ENCODE peak calls at places on chromosomes 11 and 22, in seven cellular contexts. One of them, this sample, is unnamed.

GRCh38 chr11:32602657-32603410 is 19.2 kb downstream of the EIF3M start:
- DNase-seq in heart right ventricle: no peak
- DNase-seq in gastrocnemius medialis: no peak
- DNase-seq in fibroblast of lung: peak
- DNase-seq in Calu3: no peak
- DNase-seq in progenitor cell of endocrine pancreas: no peak
- DNase-seq in nephron progenitor cell: no peak
- DNase-seq in this sample: no peak

GRCh38 chr11:62613275-62613864 is 313 bp downstream of the ROM1 start:
- DNase-seq in heart right ventricle: no peak
- DNase-seq in gastrocnemius medialis: no peak
- DNase-seq in fibroblast of lung: no peak
- DNase-seq in Calu3: no peak
- DNase-seq in progenitor cell of endocrine pancreas: no peak
- DNase-seq in nephron progenitor cell: peak
- DNase-seq in this sample: no peak

GRCh38 chr11:44758996-44759395 is 32.2 kb downstream of the TSPAN18 start:
- DNase-seq in heart right ventricle: no peak
- DNase-seq in gastrocnemius medialis: no peak
- DNase-seq in fibroblast of lung: no peak
- DNase-seq in Calu3: no peak
- DNase-seq in progenitor cell of endocrine pancreas: no peak
- DNase-seq in nephron progenitor cell: no peak
- DNase-seq in this sample: no peak

GRCh38 chr11:73649206-73649605 is 2.8 kb downstream of the PLEKHB1 start:
- DNase-seq in heart right ventricle: no peak
- DNase-seq in gastrocnemius medialis: no peak
- DNase-seq in fibroblast of lung: no peak
- DNase-seq in Calu3: no peak
- DNase-seq in progenitor cell of endocrine pancreas: no peak
- DNase-seq in nephron progenitor cell: no peak
- DNase-seq in this sample: no peak

GRCh38 chr11:76233936-76234703 is 27.8 kb upstream of the WNT11 start:
- DNase-seq in heart right ventricle: peak
- DNase-seq in gastrocnemius medialis: peak
- DNase-seq in fibroblast of lung: peak
- DNase-seq in Calu3: peak
- DNase-seq in progenitor cell of endocrine pancreas: no peak
- DNase-seq in nephron progenitor cell: peak
- DNase-seq in this sample: peak

GRCh38 chr11:3171931-3172560 is 6.9 kb upstream of the OSBPL5 start:
- DNase-seq in heart right ventricle: no peak
- DNase-seq in gastrocnemius medialis: no peak
- DNase-seq in fibroblast of lung: no peak
- DNase-seq in Calu3: no peak
- DNase-seq in progenitor cell of endocrine pancreas: no peak
- DNase-seq in nephron progenitor cell: no peak
- DNase-seq in this sample: no peak

GRCh38 chr22:39135092-39135896 is 17.2 kb downstream of the CBX7 start:
- DNase-seq in heart right ventricle: peak
- DNase-seq in gastrocnemius medialis: no peak
- DNase-seq in fibroblast of lung: peak
- DNase-seq in Calu3: peak
- DNase-seq in progenitor cell of endocrine pancreas: peak
- DNase-seq in nephron progenitor cell: peak
- DNase-seq in this sample: no peak

GRCh38 chr11:61973603-61974162 is 6.2 kb upstream of the FTH1 start:
- DNase-seq in heart right ventricle: no peak
- DNase-seq in gastrocnemius medialis: no peak
- DNase-seq in fibroblast of lung: no peak
- DNase-seq in Calu3: no peak
- DNase-seq in progenitor cell of endocrine pancreas: no peak
- DNase-seq in nephron progenitor cell: no peak
- DNase-seq in this sample: peak

GRCh38 chr22:20436309-20437252 is 1.0 kb downstream of the SCARF2 start:
- DNase-seq in heart right ventricle: no peak
- DNase-seq in gastrocnemius medialis: no peak
- DNase-seq in fibroblast of lung: peak
- DNase-seq in Calu3: no peak
- DNase-seq in progenitor cell of endocrine pancreas: no peak
- DNase-seq in nephron progenitor cell: peak
- DNase-seq in this sample: no peak

GRCh38 chr22:49570032-49570848 is 257.4 kb downstream of the BRD1 start:
- DNase-seq in heart right ventricle: no peak
- DNase-seq in gastrocnemius medialis: peak
- DNase-seq in fibroblast of lung: no peak
- DNase-seq in Calu3: no peak
- DNase-seq in progenitor cell of endocrine pancreas: no peak
- DNase-seq in nephron progenitor cell: no peak
- DNase-seq in this sample: no peak

GRCh38 chr11:115539844-115540243 is 35.6 kb upstream of the CADM1 start:
- DNase-seq in heart right ventricle: no peak
- DNase-seq in gastrocnemius medialis: no peak
- DNase-seq in fibroblast of lung: no peak
- DNase-seq in Calu3: no peak
- DNase-seq in progenitor cell of endocrine pancreas: no peak
- DNase-seq in nephron progenitor cell: no peak
- DNase-seq in this sample: no peak

GRCh38 chr22:39087881-39088687 is 9.0 kb upstream of the APOBEC3H start:
- DNase-seq in heart right ventricle: peak
- DNase-seq in gastrocnemius medialis: no peak
- DNase-seq in fibroblast of lung: no peak
- DNase-seq in Calu3: no peak
- DNase-seq in progenitor cell of endocrine pancreas: no peak
- DNase-seq in nephron progenitor cell: peak
- DNase-seq in this sample: no peak

GRCh38 chr11:128310676-128311445 is 276.5 kb downstream of the ETS1 start:
- DNase-seq in heart right ventricle: no peak
- DNase-seq in gastrocnemius medialis: no peak
- DNase-seq in fibroblast of lung: no peak
- DNase-seq in Calu3: no peak
- DNase-seq in progenitor cell of endocrine pancreas: no peak
- DNase-seq in nephron progenitor cell: no peak
- DNase-seq in this sample: no peak

GRCh38 chr11:112852141-112852853 is 108.9 kb upstream of the NCAM1 start:
- DNase-seq in heart right ventricle: no peak
- DNase-seq in gastrocnemius medialis: no peak
- DNase-seq in fibroblast of lung: peak
- DNase-seq in Calu3: no peak
- DNase-seq in progenitor cell of endocrine pancreas: no peak
- DNase-seq in nephron progenitor cell: no peak
- DNase-seq in this sample: no peak

GRCh38 chr22:38710866-38711265 is 5.1 kb downstream of the GTPBP1 start:
- DNase-seq in heart right ventricle: no peak
- DNase-seq in gastrocnemius medialis: no peak
- DNase-seq in fibroblast of lung: no peak
- DNase-seq in Calu3: no peak
- DNase-seq in progenitor cell of endocrine pancreas: no peak
- DNase-seq in nephron progenitor cell: no peak
- DNase-seq in this sample: no peak

GRCh38 chr11:117219001-117219400 is 12.9 kb downstream of the PCSK7 start:
- DNase-seq in heart right ventricle: no peak
- DNase-seq in gastrocnemius medialis: no peak
- DNase-seq in fibroblast of lung: no peak
- DNase-seq in Calu3: no peak
- DNase-seq in progenitor cell of endocrine pancreas: no peak
- DNase-seq in nephron progenitor cell: no peak
- DNase-seq in this sample: no peak

GRCh38 chr11:63508009-63508408 is 2.1 kb downstream of the LGALS12 start:
- DNase-seq in heart right ventricle: peak
- DNase-seq in gastrocnemius medialis: peak
- DNase-seq in fibroblast of lung: no peak
- DNase-seq in Calu3: peak
- DNase-seq in progenitor cell of endocrine pancreas: no peak
- DNase-seq in nephron progenitor cell: peak
- DNase-seq in this sample: no peak

GRCh38 chr11:8739309-8739793 is 56.8 kb downstream of the RPL27A start:
- DNase-seq in heart right ventricle: no peak
- DNase-seq in gastrocnemius medialis: no peak
- DNase-seq in fibroblast of lung: no peak
- DNase-seq in Calu3: no peak
- DNase-seq in progenitor cell of endocrine pancreas: no peak
- DNase-seq in nephron progenitor cell: no peak
- DNase-seq in this sample: no peak

GRCh38 chr11:65870307-65870658 is 2.3 kb downstream of the EFEMP2 start:
- DNase-seq in heart right ventricle: no peak
- DNase-seq in gastrocnemius medialis: no peak
- DNase-seq in fibroblast of lung: no peak
- DNase-seq in Calu3: no peak
- DNase-seq in progenitor cell of endocrine pancreas: no peak
- DNase-seq in nephron progenitor cell: no peak
- DNase-seq in this sample: no peak

GRCh38 chr11:128517457-128518230 is 69.7 kb downstream of the ETS1 start:
- DNase-seq in heart right ventricle: no peak
- DNase-seq in gastrocnemius medialis: no peak
- DNase-seq in fibroblast of lung: peak
- DNase-seq in Calu3: no peak
- DNase-seq in progenitor cell of endocrine pancreas: no peak
- DNase-seq in nephron progenitor cell: no peak
- DNase-seq in this sample: no peak

GRCh38 chr11:105520706-105521345 is 89.0 kb upstream of the GRIA4 start:
- DNase-seq in heart right ventricle: no peak
- DNase-seq in gastrocnemius medialis: no peak
- DNase-seq in fibroblast of lung: no peak
- DNase-seq in Calu3: no peak
- DNase-seq in progenitor cell of endocrine pancreas: no peak
- DNase-seq in nephron progenitor cell: no peak
- DNase-seq in this sample: no peak

GRCh38 chr11:78256962-78257361 is 68.2 kb downstream of the USP35 start:
- DNase-seq in heart right ventricle: peak
- DNase-seq in gastrocnemius medialis: peak
- DNase-seq in fibroblast of lung: peak
- DNase-seq in Calu3: no peak
- DNase-seq in progenitor cell of endocrine pancreas: no peak
- DNase-seq in nephron progenitor cell: no peak
- DNase-seq in this sample: no peak

GRCh38 chr22:29011200-29011867 is 50.3 kb downstream of the C22orf31 start:
- DNase-seq in heart right ventricle: peak
- DNase-seq in gastrocnemius medialis: no peak
- DNase-seq in fibroblast of lung: no peak
- DNase-seq in Calu3: no peak
- DNase-seq in progenitor cell of endocrine pancreas: no peak
- DNase-seq in nephron progenitor cell: no peak
- DNase-seq in this sample: no peak

GRCh38 chr11:67545280-67545679 is 22.0 kb upstream of the CABP2 start:
- DNase-seq in heart right ventricle: peak
- DNase-seq in gastrocnemius medialis: no peak
- DNase-seq in fibroblast of lung: no peak
- DNase-seq in Calu3: peak
- DNase-seq in progenitor cell of endocrine pancreas: no peak
- DNase-seq in nephron progenitor cell: no peak
- DNase-seq in this sample: no peak
- TF ChIP-seq CTCF in heart right ventricle: peak
- TF ChIP-seq CTCF in gastrocnemius medialis: no peak
- TF ChIP-seq CTCF in fibroblast of lung: no peak
- TF ChIP-seq CTCF in Calu3: no peak
- TF ChIP-seq CTCF in progenitor cell of endocrine pancreas: no peak
- TF ChIP-seq CTCF in nephron progenitor cell: no peak
- TF ChIP-seq CTCF in this sample: no peak

DNA sequence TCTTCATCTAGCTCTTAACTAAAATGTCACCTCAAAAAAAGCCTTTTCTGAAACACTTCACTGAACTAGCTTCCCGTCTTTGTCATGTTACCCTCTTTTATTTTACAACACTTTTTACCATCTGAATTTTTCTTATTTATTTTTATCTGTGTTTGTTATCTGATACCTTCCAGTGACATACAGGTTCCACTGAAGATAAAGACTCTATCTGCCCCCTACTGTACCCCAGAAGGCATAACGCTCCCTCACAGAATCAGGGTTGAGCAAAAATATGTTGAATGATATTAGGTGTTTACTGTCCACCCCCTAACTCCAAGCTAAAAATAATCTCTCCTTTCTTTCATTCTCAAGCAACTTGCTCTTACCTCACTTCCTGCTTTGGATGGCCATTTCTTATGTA is 654.2 kb downstream of the NELL1 start:
- DNase-seq in heart right ventricle: no peak
- DNase-seq in gastrocnemius medialis: no peak
- DNase-seq in fibroblast of lung: no peak
- DNase-seq in Calu3: no peak
- DNase-seq in progenitor cell of endocrine pancreas: no peak
- DNase-seq in nephron progenitor cell: no peak
- DNase-seq in this sample: no peak
- TF ChIP-seq CTCF in heart right ventricle: no peak
- TF ChIP-seq CTCF in gastrocnemius medialis: no peak
- TF ChIP-seq CTCF in fibroblast of lung: no peak
- TF ChIP-seq CTCF in Calu3: no peak
- TF ChIP-seq CTCF in progenitor cell of endocrine pancreas: no peak
- TF ChIP-seq CTCF in nephron progenitor cell: peak
- TF ChIP-seq CTCF in this sample: no peak

DNA sequence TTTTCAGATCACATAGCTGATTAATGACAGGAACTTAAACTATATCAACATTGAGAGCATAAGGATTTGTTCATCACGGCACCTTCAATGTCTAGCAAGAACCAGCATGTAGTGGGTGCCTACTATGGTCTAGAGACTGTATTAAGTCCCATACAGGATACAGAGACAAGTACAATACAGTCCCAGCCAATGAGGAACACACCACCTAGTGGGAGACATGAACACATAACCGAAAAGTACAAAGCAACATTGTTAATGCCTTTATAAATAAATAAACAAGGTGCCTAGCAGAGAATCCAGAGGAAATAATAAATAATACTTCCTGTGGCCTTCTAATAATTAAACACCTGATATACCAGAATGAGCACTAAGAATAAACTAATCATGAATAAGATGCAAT is 87.7 kb upstream of the OPCML start:
- DNase-seq in heart right ventricle: no peak
- DNase-seq in gastrocnemius medialis: no peak
- DNase-seq in fibroblast of lung: no peak
- DNase-seq in Calu3: no peak
- DNase-seq in progenitor cell of endocrine pancreas: no peak
- DNase-seq in nephron progenitor cell: no peak
- DNase-seq in this sample: no peak
- TF ChIP-seq CTCF in heart right ventricle: peak
- TF ChIP-seq CTCF in gastrocnemius medialis: no peak
- TF ChIP-seq CTCF in fibroblast of lung: no peak
- TF ChIP-seq CTCF in Calu3: no peak
- TF ChIP-seq CTCF in progenitor cell of endocrine pancreas: peak
- TF ChIP-seq CTCF in nephron progenitor cell: no peak
- TF ChIP-seq CTCF in this sample: no peak

GRCh38 chr22:24772493-24773220 is 1.9 kb downstream of the PIWIL3 start:
- DNase-seq in heart right ventricle: no peak
- DNase-seq in gastrocnemius medialis: no peak
- DNase-seq in fibroblast of lung: peak
- DNase-seq in Calu3: peak
- DNase-seq in progenitor cell of endocrine pancreas: peak
- DNase-seq in nephron progenitor cell: peak
- DNase-seq in this sample: no peak
- TF ChIP-seq CTCF in heart right ventricle: peak
- TF ChIP-seq CTCF in gastrocnemius medialis: no peak
- TF ChIP-seq CTCF in fibroblast of lung: peak
- TF ChIP-seq CTCF in Calu3: peak
- TF ChIP-seq CTCF in progenitor cell of endocrine pancreas: peak
- TF ChIP-seq CTCF in nephron progenitor cell: peak
- TF ChIP-seq CTCF in this sample: no peak

DNA sequence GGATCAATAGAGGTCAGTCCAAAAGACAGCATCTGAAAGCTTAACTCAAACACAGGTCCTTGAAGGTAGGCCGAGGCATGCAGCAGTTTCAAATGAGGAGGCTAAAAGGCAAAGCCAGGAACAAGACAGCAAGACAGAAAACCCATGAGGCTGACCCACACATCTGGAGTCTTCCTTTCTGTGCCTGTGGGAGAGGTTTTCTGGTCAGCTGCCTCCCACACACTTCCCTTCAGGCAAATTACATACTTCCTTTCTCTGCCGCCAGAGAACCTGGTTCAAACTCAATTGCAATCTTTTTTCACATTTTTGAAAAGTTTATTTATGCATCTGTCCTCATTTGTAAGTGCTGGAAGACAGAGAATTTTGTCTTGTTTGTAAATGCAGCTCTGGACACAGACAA is 29.8 kb upstream of the CRTAM start:
- DNase-seq in heart right ventricle: peak
- DNase-seq in gastrocnemius medialis: no peak
- DNase-seq in fibroblast of lung: peak
- DNase-seq in Calu3: no peak
- DNase-seq in progenitor cell of endocrine pancreas: no peak
- DNase-seq in nephron progenitor cell: no peak
- DNase-seq in this sample: no peak
- TF ChIP-seq CTCF in heart right ventricle: no peak
- TF ChIP-seq CTCF in gastrocnemius medialis: no peak
- TF ChIP-seq CTCF in fibroblast of lung: no peak
- TF ChIP-seq CTCF in Calu3: no peak
- TF ChIP-seq CTCF in progenitor cell of endocrine pancreas: no peak
- TF ChIP-seq CTCF in nephron progenitor cell: no peak
- TF ChIP-seq CTCF in this sample: no peak

This sample was measured in activated B cell treated with CpG ODN at 0.5 μM for 24 hours.